ENCODE peak calls at places on chromosomes 1 and 21, in six cellular contexts. K is stomach, X is HL-60, V is sigmoid colon, I is HepG2, Y is spleen. S is an unnamed sample.

GRCh38 chr1:4585216-4585615 is 69.2 kb upstream of the AJAP1 start:
- DNase-seq in I (no peak), Y (no peak), X (peak), V (no peak), K (no peak), S (no peak)

GRCh38 chr21:14120091-14120734 is 90.5 kb downstream of the LIPI start:
- DNase-seq in X (peak), Y (no peak), K (peak), V (no peak), I (peak), S (peak)

GRCh38 chr1:119794856-119795255 is 16.4 kb downstream of the REG4 start:
- DNase-seq in X (no peak), V (no peak), I (no peak), Y (no peak), K (no peak), S (no peak)

GRCh38 chr21:25638634-25639166 is 358 bp upstream of the JAM2 start:
- DNase-seq in I (no peak), Y (no peak), K (no peak), V (no peak), X (no peak), S (no peak)

GRCh38 chr1:44947060-44947773 is 39.2 kb downstream of the EIF2B3 start:
- DNase-seq in I (no peak), Y (no peak), K (no peak), X (no peak), V (no peak), S (no peak)

GRCh38 chr1:45913183-45913924 is 109.9 kb downstream of the MAST2 start:
- DNase-seq in Y (no peak), V (peak), X (no peak), K (no peak), I (no peak), S (no peak)

GRCh38 chr1:89652373-89652772 is 19.5 kb downstream of the LRRC8C start:
- DNase-seq in I (no peak), K (no peak), Y (no peak), V (no peak), X (no peak), S (no peak)

GRCh38 chr1:38793299-38793698 is 66.3 kb downstream of the RRAGC start:
- DNase-seq in I (no peak), X (no peak), K (no peak), V (no peak), Y (no peak), S (no peak)

GRCh38 chr1:243801378-243801777 is 48.7 kb downstream of the AKT3 start:
- DNase-seq in V (no peak), K (no peak), I (no peak), Y (no peak), X (no peak), S (no peak)

GRCh38 chr1:13941315-13941714 is 241.3 kb downstream of the PRDM2 start:
- DNase-seq in Y (no peak), X (no peak), I (no peak), K (no peak), V (no peak), S (no peak)

GRCh38 chr1:201009967-201010645 is 13.4 kb downstream of the KIF21B start:
- DNase-seq in X (no peak), Y (peak), V (no peak), K (no peak), I (no peak), S (no peak)

GRCh38 chr1:5995871-5996630 is 3.8 kb upstream of the NPHP4 start:
- DNase-seq in X (no peak), V (no peak), Y (peak), K (no peak), I (no peak), S (no peak)

GRCh38 chr1:165152109-165152508 is 204.4 kb downstream of the LMX1A start:
- DNase-seq in Y (no peak), V (no peak), X (no peak), K (no peak), I (no peak), S (no peak)

GRCh38 chr1:180040034-180040433 is 85.4 kb downstream of the CEP350 start:
- DNase-seq in Y (no peak), K (no peak), I (no peak), X (no peak), V (no peak), S (no peak)

GRCh38 chr1:70156529-70157120 is 48.8 kb downstream of the LRRC40 start:
- DNase-seq in I (peak), X (no peak), Y (no peak), V (no peak), K (no peak), S (no peak)

GRCh38 chr1:53637726-53638640 is 101.0 kb downstream of the GLIS1 start:
- DNase-seq in X (peak), K (peak), Y (peak), V (no peak), I (no peak), S (no peak)

GRCh38 chr1:5850503-5850902 is 141.7 kb downstream of the NPHP4 start:
- DNase-seq in X (no peak), K (no peak), V (no peak), Y (no peak), I (no peak), S (no peak)

GRCh38 chr1:88180449-88181108 is 503.5 kb upstream of the PKN2 start:
- DNase-seq in X (peak), K (peak), Y (peak), I (peak), V (peak), S (no peak)

GRCh38 chr1:41673806-41674205 is 189.3 kb upstream of the EDN2 start:
- DNase-seq in Y (peak), V (no peak), X (no peak), I (no peak), K (no peak), S (no peak)

GRCh38 chr1:245683377-245683716 is 528.6 kb downstream of the KIF26B start:
- DNase-seq in K (peak), V (no peak), I (no peak), Y (peak), X (no peak), S (no peak)

GRCh38 chr1:220880726-220881506 is 1.7 kb downstream of the HLX start:
- DNase-seq in Y (peak), X (peak), K (peak), V (peak), I (no peak), S (peak)

GRCh38 chr21:45447821-45448220 is 42.9 kb downstream of the COL18A1 start:
- DNase-seq in V (no peak), K (no peak), Y (no peak), X (no peak), I (no peak), S (no peak)

GRCh38 chr1:51792864-51793263 is 85.7 kb downstream of the NRDC start:
- DNase-seq in I (no peak), Y (no peak), X (peak), K (no peak), V (no peak), S (no peak)

GRCh38 chr1:231236131-231236571 is 4.9 kb upstream of the GNPAT start:
- DNase-seq in Y (no peak), K (no peak), I (peak), V (no peak), X (no peak), S (no peak)

GRCh38 chr1:33346921-33347649 is 26.2 kb upstream of the A3GALT2 start:
- DNase-seq in V (peak), I (peak), K (peak), Y (no peak), X (peak), S (peak)

GRCh38 chr1:202807367-202807925 is 775 bp downstream of the KDM5B start:
- DNase-seq in K (no peak), I (no peak), X (peak), Y (peak), V (peak), S (peak)

GRCh38 chr1:145985502-145986439 is 10.6 kb downstream of the TXNIP start:
- DNase-seq in Y (no peak), X (peak), V (peak), K (peak), I (peak), S (peak)

GRCh38 chr1:37922767-37923550 is 23.9 kb downstream of the INPP5B start:
- DNase-seq in X (peak), V (no peak), Y (peak), K (no peak), I (no peak), S (no peak)

GRCh38 chr1:63870152-63870551 is 96.3 kb downstream of the ROR1 start:
- DNase-seq in K (no peak), Y (no peak), I (no peak), V (no peak), X (no peak), S (no peak)
- TF ChIP-seq CTCF in K (no peak), Y (no peak), I (no peak), V (no peak), X (no peak), S (no peak)

GRCh38 chr1:236064674-236065508 is at the start of gene NID1:
- DNase-seq in Y (peak), X (peak), I (peak), V (peak), K (peak), S (peak)
- TF ChIP-seq POLR2AphosphoS5 in Y (peak), X (no peak), I (peak), V (peak), K (peak), S (peak)

GRCh38 chr1:151518936-151519335 is 7.7 kb downstream of the CGN start:
- DNase-seq in I (no peak), Y (no peak), X (no peak), V (no peak), K (no peak), S (no peak)

GRCh38 chr1:151518431-151518830 is 7.2 kb downstream of the CGN start:
- DNase-seq in Y (no peak), V (no peak), K (no peak), X (no peak), I (no peak), S (no peak)

GRCh38 chr1:151519667-151520066 is 8.5 kb downstream of the CGN start:
- DNase-seq in V (no peak), K (no peak), Y (no peak), I (no peak), X (no peak), S (no peak)

GRCh38 chr1:151523331-151523730 is 12.1 kb downstream of the CGN start:
- DNase-seq in K (no peak), I (no peak), Y (no peak), X (no peak), V (peak), S (no peak)

GRCh38 chr1:151520359-151520758 is 9.2 kb downstream of the CGN start:
- DNase-seq in K (no peak), V (no peak), Y (no peak), X (no peak), I (no peak), S (no peak)
- TF ChIP-seq CTCF in K (no peak), V (no peak), Y (no peak), X (no peak), I (peak), S (no peak)

GRCh38 chr1:99645699-99646531 is at the start of gene PALMD:
- DNase-seq in X (no peak), V (no peak), I (peak), K (peak), Y (no peak), S (peak)
- TF ChIP-seq POLR2AphosphoS5 in X (no peak), V (no peak), I (no peak), K (no peak), Y (no peak), S (peak)

DNA sequence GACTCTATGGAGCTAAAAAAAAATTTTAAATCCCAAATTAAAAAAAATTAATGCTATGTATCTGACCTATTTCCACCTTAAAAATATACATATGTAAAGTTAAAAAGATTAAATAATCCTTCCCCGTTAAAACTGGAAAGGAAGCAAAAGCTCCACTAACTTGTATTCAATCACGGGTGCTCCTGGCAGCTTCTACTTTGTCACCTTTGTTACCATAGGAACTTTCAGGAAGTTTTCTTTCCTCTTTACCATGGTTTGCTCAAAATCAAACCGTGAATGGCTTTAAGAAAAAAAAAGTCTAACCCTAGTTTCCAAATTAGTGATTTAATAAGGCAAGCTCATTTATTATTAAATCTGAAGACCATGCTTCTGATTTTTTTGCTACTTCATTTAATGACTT is 3.5 kb downstream of the GPATCH2 start:
- DNase-seq in I (no peak), V (no peak), K (no peak), Y (no peak), X (no peak), S (no peak)
- TF ChIP-seq CTCF in I (no peak), V (no peak), K (no peak), Y (no peak), X (no peak), S (no peak)

DNA sequence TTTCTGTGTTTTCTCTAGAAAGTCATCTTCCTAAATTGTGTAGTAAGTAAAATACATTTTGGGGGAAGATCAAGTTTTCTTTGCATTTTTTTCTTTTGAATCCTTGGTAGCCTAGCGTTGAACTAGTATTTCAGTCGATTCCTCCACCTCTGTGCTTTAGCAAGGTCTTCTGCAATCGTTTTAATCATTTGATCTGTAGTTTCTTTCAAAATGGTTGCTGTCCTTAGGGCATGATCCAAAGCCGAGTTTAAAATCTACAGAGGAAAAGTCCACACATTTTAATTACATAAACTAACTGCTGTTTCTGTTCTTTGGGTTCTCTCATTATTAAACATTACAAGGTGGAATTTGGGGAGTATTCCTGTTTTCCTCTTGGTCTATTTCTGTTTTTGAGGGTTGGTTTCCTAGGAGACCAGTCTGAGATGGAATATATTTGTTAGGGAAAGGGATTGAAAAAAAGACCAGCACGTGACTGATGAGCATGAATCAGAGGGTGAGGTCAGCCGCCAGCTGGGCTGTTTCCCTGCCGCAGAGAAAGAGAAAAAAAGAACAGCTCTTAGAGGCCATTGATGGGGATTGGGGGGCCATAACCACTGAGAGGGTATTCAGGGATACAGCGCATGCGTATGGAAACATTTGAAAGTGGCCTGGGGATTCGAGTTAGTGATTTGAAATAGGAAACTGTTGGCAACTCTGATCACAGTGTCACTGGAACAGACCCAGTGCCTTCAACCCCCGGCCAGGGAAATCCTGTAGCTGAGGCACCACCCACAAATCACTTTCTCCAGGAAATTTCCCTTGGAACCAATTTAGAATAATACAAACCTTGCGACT is 40.6 kb downstream of the AKNAD1 start:
- DNase-seq in Y (no peak), I (peak), V (peak), X (no peak), K (peak), S (peak)
- TF ChIP-seq POLR2AphosphoS5 in Y (no peak), I (no peak), V (peak), X (no peak), K (peak), S (no peak)

DNA sequence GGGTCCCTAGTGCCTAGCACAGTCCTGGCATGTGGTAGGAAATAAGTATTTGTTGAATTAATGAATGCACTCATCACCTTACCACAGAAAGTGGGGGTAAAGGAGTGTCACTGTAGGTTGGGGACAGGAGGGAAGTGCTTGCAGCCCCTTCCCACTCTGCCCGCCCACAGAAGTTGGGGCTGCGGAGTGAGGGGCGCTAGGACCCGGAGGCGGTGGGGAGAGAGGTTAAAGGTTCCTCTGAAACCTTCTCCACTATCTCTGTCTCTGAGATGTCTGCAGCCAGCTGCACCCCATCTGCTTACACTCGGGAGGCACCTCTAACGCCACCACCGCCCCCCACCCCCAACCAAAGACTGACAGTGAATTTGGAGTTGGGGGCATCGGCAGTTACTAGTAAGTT is 1.4 kb upstream of the WNT2B start:
- DNase-seq in Y (no peak), V (no peak), K (no peak), I (no peak), X (no peak), S (no peak)
- TF ChIP-seq CTCF in Y (no peak), V (no peak), K (no peak), I (no peak), X (no peak), S (no peak)

GRCh38 chr1:112169517-112169916 is 180.0 kb upstream of the KCND3 start:
- DNase-seq in X (no peak), Y (no peak), K (no peak), I (no peak), V (no peak), S (no peak)

GRCh38 chr1:112177314-112177713 is 187.8 kb upstream of the KCND3 start:
- DNase-seq in V (no peak), X (no peak), Y (no peak), I (no peak), K (no peak), S (no peak)

GRCh38 chr1:112172294-112172882 is 182.9 kb upstream of the KCND3 start:
- DNase-seq in I (peak), V (no peak), X (peak), Y (no peak), K (no peak), S (no peak)
- TF ChIP-seq POLR2AphosphoS5 in I (no peak), V (no peak), X (no peak), Y (no peak), K (no peak), S (no peak)

GRCh38 chr21:34355570-34355969 is 8.2 kb upstream of the KCNE2 start:
- DNase-seq in K (no peak), V (no peak), I (no peak), Y (no peak), X (no peak), S (no peak)

GRCh38 chr21:34351786-34352241 is 12.0 kb upstream of the KCNE2 start:
- DNase-seq in I (peak), X (peak), K (peak), Y (no peak), V (no peak), S (no peak)

GRCh38 chr21:34352556-34352955 is 11.2 kb upstream of the KCNE2 start:
- DNase-seq in Y (no peak), I (no peak), X (no peak), V (no peak), K (no peak), S (no peak)

GRCh38 chr21:34357889-34358288 is 5.9 kb upstream of the KCNE2 start:
- DNase-seq in K (no peak), Y (no peak), V (no peak), X (no peak), I (no peak), S (no peak)

DNA sequence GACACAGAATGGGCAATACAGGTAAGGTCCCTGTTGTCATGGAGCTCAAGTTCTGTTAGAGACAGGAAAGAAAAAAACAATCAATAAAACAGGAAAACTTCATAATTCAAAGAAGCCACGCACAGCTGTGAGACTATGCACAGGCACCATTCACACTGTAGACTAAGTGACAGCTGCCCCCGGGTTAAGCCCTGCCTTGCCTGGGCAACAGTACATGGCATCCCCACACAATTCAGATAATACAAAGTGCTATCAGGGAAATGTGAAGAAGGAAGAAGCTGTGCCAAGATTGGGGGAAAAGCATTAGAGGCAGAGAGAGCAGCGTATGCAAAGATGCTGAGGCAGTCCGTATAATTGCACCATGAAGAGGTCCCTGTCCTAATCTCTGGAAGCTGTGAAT is 9.0 kb upstream of the KCNE2 start:
- DNase-seq in X (no peak), V (no peak), I (no peak), K (no peak), Y (no peak), S (no peak)
- TF ChIP-seq CTCF in X (no peak), V (no peak), I (no peak), K (no peak), Y (no peak), S (no peak)